ENCODE peak calls at places on chromosome 7, in seven cellular contexts. O is activated T-helper 9 cell treated with anti-CD3 and anti-CD28 coated beads, Interleukin-2, amount 50 U/mL, for 16 hours; W is GM04504; H is cardiac fibroblast; P is GM13977; T is psoas muscle; M is GM12865. B is an unnamed sample.

GRCh38 chr7:130441408-130441854 is 615 bp upstream of the CEP41 start:
- DNase-seq in T (no peak), H (peak), M (peak), O (no peak), P (no peak), W (no peak), B (no peak)

GRCh38 chr7:27186450-27187157 is 1.6 kb upstream of the HOXA11 start:
- DNase-seq in O (no peak), W (peak), P (no peak), T (no peak), H (no peak), M (no peak), B (no peak)

GRCh38 chr7:49389866-49390265 is 383.6 kb upstream of the VWC2 start:
- DNase-seq in P (no peak), M (no peak), O (no peak), T (no peak), W (no peak), H (no peak), B (no peak)

GRCh38 chr7:41114166-41114565 is 588.7 kb downstream of the INHBA start:
- DNase-seq in H (no peak), P (no peak), O (no peak), T (no peak), M (no peak), W (no peak), B (no peak)

GRCh38 chr7:116330961-116331360 is 120.6 kb downstream of the TES start:
- DNase-seq in P (no peak), O (no peak), M (no peak), W (peak), H (no peak), T (no peak), B (no peak)

GRCh38 chr7:123615344-123615743 is 13.7 kb downstream of the ASB15 start:
- DNase-seq in P (no peak), T (no peak), W (peak), M (no peak), H (peak), O (no peak), B (no peak)

GRCh38 chr7:132865766-132866531 is 215.9 kb downstream of the CHCHD3 start:
- DNase-seq in M (no peak), O (no peak), T (no peak), P (no peak), W (peak), H (peak), B (no peak)

GRCh38 chr7:149642579-149642978 is 130.8 kb downstream of the ZNF467 start:
- DNase-seq in P (no peak), H (no peak), W (no peak), O (no peak), M (no peak), T (no peak), B (peak)

GRCh38 chr7:88020953-88021650 is 87.1 kb downstream of the ADAM22 start:
- DNase-seq in H (peak), M (no peak), O (no peak), W (no peak), T (no peak), P (no peak), B (no peak)

B was measured in left cardiac atrium.